ENCODE peak calls at places on chromosomes 16 and 17, in four cellular contexts. L is IMR-90, N is H1, E is H9. P is an unnamed sample.

GRCh38 chr17:54933921-54934320 is 33.3 kb downstream of the TOM1L1 start:
- DNase-seq in N (no peak), L (no peak), E (no peak), P (no peak)

GRCh38 chr17:37821025-37821713 is 76.3 kb upstream of the HNF1B start:
- DNase-seq in N (no peak), E (no peak), L (peak; percentile 62), P (no peak)

GRCh38 chr17:44614862-44615261 is 41.4 kb upstream of the MEIOC start:
- DNase-seq in E (no peak), N (no peak), L (no peak), P (no peak)

GRCh38 chr16:52238710-52239109 is 308.2 kb downstream of the TOX3 start:
- DNase-seq in L (no peak), N (no peak), E (no peak), P (no peak)

GRCh38 chr17:5019475-5019956 is 15.7 kb downstream of the SLC52A1 start:
- DNase-seq in N (no peak), E (no peak), L (peak; percentile 12), P (no peak)

GRCh38 chr17:51739245-51739886 is 419.1 kb downstream of the CA10 start:
- DNase-seq in L (no peak), E (no peak), N (no peak), P (no peak)

GRCh38 chr16:88306411-88306810 is 76.3 kb upstream of the ZNF469 start:
- DNase-seq in N (no peak), L (no peak), E (no peak), P (no peak)

GRCh38 chr16:3092501-3092991 is 6.5 kb downstream of the ZSCAN10 start:
- DNase-seq in L (no peak), E (no peak), N (no peak), P (no peak)

GRCh38 chr17:75840779-75841123 is 3.5 kb downstream of the UNC13D start:
- DNase-seq in L (no peak), N (no peak), E (no peak), P (no peak)

GRCh38 chr16:51461255-51461654 is 310.2 kb upstream of the SALL1 start:
- DNase-seq in E (no peak), L (no peak), N (no peak), P (no peak)

GRCh38 chr16:81806696-81807095 is 27.6 kb downstream of the PLCG2 start:
- DNase-seq in N (no peak), E (no peak), L (no peak), P (no peak)

GRCh38 chr16:71846443-71846842 is 667 bp downstream of the ATXN1L start:
- DNase-seq in N (no peak), L (no peak), E (no peak), P (no peak)

GRCh38 chr17:43416998-43417891 is 18.5 kb downstream of the ARL4D start:
- DNase-seq in N (no peak), E (no peak), L (peak; percentile 37), P (no peak)

GRCh38 chr17:51258756-51259573 is 884 bp downstream of the MBTD1 start:
- DNase-seq in N (no peak), L (no peak), E (peak; percentile 61), P (no peak)

GRCh38 chr16:64159986-64160385 is 961.9 kb downstream of the CDH11 start:
- DNase-seq in L (no peak), E (no peak), N (no peak), P (no peak)

GRCh38 chr16:88910284-88911147 is 44.1 kb upstream of the PABPN1L start:
- DNase-seq in N (no peak), E (no peak), L (no peak), P (no peak)

GRCh38 chr17:63439682-63440081 is 6.4 kb downstream of the CYB561 start:
- DNase-seq in E (no peak), L (peak; percentile 51), N (no peak), P (no peak)

GRCh38 chr17:44781553-44782348 is 23.0 kb downstream of the ADAM11 start:
- DNase-seq in L (no peak), E (peak; percentile 69), N (no peak), P (no peak)

GRCh38 chr17:71824671-71825070 is 296.1 kb upstream of the SOX9 start:
- DNase-seq in E (no peak), L (no peak), N (no peak), P (no peak)

GRCh38 chr16:56910654-56911539 is 21.0 kb upstream of the HERPUD1 start:
- DNase-seq in N (no peak), L (peak; percentile 93), E (no peak), P (no peak)

GRCh38 chr16:87249425-87249824 is 67.8 kb downstream of the C16orf95 start:
- DNase-seq in L (no peak), N (no peak), E (no peak), P (no peak)

GRCh38 chr17:67836205-67836987 is 11.1 kb downstream of the BPTF start:
- DNase-seq in N (no peak), E (no peak), L (peak; percentile 77), P (no peak)

GRCh38 chr17:47280072-47280811 is 26.6 kb downstream of the ITGB3 start:
- DNase-seq in L (peak; percentile 48), N (no peak), E (no peak), P (no peak)

GRCh38 chr17:47277921-47278320 is 24.3 kb downstream of the ITGB3 start:
- DNase-seq in L (peak; percentile 65), N (no peak), E (no peak), P (no peak)

GRCh38 chr17:47278561-47278960 is 24.9 kb downstream of the ITGB3 start:
- DNase-seq in N (no peak), L (no peak), E (no peak), P (no peak)

GRCh38 chr17:47281246-47281645 is 27.6 kb downstream of the ITGB3 start:
- DNase-seq in E (no peak), L (no peak), N (no peak), P (no peak)

DNA sequence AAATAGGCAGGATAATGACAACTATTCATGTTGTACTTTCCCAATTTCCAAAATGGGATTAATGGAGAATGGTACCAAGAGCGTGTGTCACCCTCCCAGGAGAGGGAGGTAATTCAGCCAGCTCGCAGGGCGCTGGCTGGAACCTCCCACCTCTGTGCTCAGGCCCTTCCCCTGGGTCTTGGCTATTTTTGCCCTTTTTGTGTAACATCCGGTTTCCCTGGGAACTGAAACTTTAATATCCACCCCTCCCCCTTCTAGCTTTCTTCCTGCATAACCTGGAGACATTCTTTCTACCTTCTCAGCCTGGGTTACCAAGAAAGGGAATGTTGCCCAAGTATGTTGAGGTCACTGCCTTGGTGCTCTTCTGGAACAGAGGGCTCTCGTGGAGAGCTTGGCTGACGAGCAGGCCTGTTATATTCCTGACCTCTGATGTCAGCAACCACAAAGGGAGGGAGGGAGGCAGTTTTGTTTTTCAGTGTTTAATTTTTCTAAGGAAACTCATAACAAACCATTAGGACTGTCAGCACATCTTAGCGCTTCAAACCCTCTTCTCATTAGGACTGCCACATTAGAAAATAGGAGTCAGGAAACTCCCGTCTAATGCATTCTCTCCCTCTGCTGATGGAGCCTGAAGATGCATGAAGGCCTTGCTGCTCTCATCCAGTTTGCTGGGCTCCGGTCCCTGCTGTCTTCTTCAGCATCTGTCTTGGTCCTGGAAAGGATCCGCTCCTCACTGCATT is 25.6 kb downstream of the ITGB3 start:
- DNase-seq in N (no peak), E (no peak), L (peak; percentile 97), P (no peak)
- H2BK5ac ChIP-seq in N (no peak overlapping the region), E (no peak overlapping the region), L (peak overlapping the region; percentile 93), P (no peak overlapping the region)

GRCh38 chr16:85309656-85310587 is 197.7 kb upstream of the CIBAR2 start:
- DNase-seq in N (no peak), L (no peak), E (peak; percentile 61), P (no peak)

GRCh38 chr16:85306793-85307551 is 194.7 kb upstream of the CIBAR2 start:
- DNase-seq in E (no peak), N (no peak), L (no peak), P (no peak)

GRCh38 chr16:85306071-85306792 is 194.0 kb upstream of the CIBAR2 start:
- DNase-seq in L (peak; percentile 87), E (peak; percentile 60), N (no peak), P (no peak)

GRCh38 chr16:85308585-85309540 is 196.6 kb upstream of the CIBAR2 start:
- DNase-seq in E (no peak), L (no peak), N (no peak), P (no peak)

DNA sequence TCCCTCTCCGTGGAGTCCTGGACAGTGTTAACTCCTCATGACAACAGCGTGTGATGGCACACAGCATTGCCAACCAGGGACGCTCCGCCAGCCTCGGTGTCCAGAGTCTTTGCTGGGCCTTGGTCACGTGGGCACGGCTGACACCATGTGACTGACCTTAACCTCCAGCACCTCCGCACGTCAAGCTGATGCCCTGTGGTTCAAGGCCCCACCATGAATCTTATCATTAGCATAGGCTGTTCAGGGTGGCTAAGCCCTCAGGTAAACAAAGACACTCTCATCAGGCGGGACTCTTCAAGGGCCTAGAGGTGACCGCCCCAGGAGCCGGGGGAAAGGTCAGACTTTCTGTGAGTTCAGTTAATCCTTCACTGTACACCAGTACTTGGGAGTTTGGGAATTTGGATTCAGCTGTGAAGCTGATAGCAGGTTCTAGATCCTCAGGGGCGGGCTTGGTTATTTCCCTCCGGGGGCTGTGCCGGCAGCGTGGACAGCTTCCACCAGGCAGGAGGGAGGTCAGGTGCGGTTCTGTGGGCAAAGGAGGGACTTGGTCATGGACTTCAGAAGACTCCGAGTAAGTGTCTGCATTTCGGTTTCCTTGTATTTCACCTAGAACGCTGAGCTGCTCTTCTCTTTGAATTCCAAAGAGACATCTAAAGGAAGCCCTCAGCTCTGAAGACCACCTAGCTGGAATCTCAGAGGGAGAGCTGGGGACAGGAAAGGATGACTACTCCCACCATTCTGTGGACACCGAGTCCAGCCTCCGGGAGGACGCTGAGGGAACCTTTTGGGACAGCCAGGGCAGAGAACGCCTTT is 195.5 kb upstream of the CIBAR2 start:
- DNase-seq in N (no peak), E (no peak), L (no peak), P (no peak)
- H2BK120ac ChIP-seq in N (no peak overlapping the region), E (no peak overlapping the region), L (no peak overlapping the region), P (no peak overlapping the region)

GRCh38 chr17:47252209-47252608 is 1.4 kb upstream of the ITGB3 start:
- DNase-seq in E (no peak), N (no peak), L (no peak), P (no peak)
- H2BK5ac ChIP-seq in E (no peak overlapping the region), N (no peak overlapping the region), L (no peak overlapping the region), P (no peak overlapping the region)

GRCh38 chr17:57665128-57665527 is 80.0 kb downstream of the CCDC182 start:
- DNase-seq in N (no peak), E (peak; percentile 59), L (no peak), P (no peak)

GRCh38 chr17:57662644-57663308 is 82.3 kb downstream of the CCDC182 start:
- DNase-seq in E (peak; percentile 100), L (peak; percentile 99), N (peak; percentile 82), P (peak; percentile 92)

GRCh38 chr17:57665696-57666095 is 79.4 kb downstream of the CCDC182 start:
- DNase-seq in N (no peak), E (peak; percentile 31), L (no peak), P (no peak)

GRCh38 chr17:57662021-57662420 is 83.1 kb downstream of the CCDC182 start:
- DNase-seq in N (no peak), E (no peak), L (no peak), P (no peak)

DNA sequence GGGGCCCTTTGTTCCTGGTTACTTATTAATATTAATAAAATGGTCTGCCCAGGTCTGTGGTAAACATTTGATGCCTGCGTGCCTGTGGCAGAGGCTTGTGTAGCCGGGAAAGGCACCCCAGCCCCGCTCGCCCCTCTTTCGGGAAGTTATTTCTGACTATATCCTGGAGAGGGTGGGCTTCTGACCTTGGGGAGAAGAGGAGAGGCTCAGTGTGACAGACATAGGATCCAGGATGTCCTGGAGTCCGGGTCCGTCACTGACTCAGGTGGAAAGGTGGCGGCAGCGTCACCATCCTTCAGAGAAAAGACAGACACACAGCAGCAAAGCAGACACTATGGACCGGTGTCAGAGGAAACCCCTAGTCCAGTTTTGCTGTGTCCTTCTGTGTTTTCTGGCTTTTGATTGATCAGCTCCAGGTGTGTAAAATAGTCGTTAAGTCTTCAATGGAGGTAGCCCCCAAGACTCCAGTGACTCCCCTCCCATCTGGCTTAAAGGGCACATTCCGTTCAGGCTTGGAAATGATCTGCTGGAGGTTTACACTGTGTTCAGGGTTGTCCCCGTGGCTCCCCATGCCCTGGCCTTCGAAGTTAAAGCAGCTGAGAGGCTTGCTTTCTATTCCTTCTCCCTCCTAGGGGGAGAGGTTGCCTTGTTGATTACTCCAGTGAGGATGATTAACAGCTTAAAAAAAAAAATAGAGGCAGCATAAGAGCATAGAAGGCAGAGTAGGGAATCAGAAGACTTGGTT is 81.6 kb downstream of the CCDC182 start:
- DNase-seq in L (no peak), E (no peak), N (no peak), P (no peak)
- H2BK120ac ChIP-seq in L (peak overlapping the region; percentile 89), E (no peak overlapping the region), N (no peak overlapping the region), P (no peak overlapping the region)

P was measured in neuronal stem cell.